ENCODE peak calls at places on chromosomes 1 and 21, in nine cellular contexts. E is neural crest cell; I is lower leg skin; V is mammary epithelial cell; B is spleen; Q is body of pancreas; U is CD4-positive, alpha-beta T cell; K is CD8-positive, alpha-beta T cell; J is mucosa of descending colon. C is an unnamed sample.

GRCh38 chr1:24931481-24932221 is 1.6 kb upstream of the RUNX3 start:
- DNase-seq in K (no peak), B (peak), I (no peak), V (no peak), E (no peak), U (no peak), Q (no peak), J (no peak), C (no peak)

GRCh38 chr1:154957258-154957657 is 1.4 kb upstream of the PBXIP1 start:
- DNase-seq in K (no peak), I (no peak), Q (no peak), U (no peak), V (no peak), J (peak), B (peak), E (no peak), C (peak)

GRCh38 chr21:44958471-44959191 is 18.8 kb downstream of the SLX9 start:
- DNase-seq in K (no peak), J (no peak), V (no peak), U (no peak), E (peak), I (peak), B (peak), Q (peak), C (peak)

GRCh38 chr21:44089001-44089911 is 17.9 kb upstream of the PWP2 start:
- DNase-seq in J (peak), B (peak), E (no peak), K (peak), V (no peak), Q (peak), I (no peak), U (peak), C (peak)

GRCh38 chr1:18956189-18957135 is at the start of gene IFFO2:
- DNase-seq in Q (peak), K (peak), B (peak), V (peak), J (peak), E (peak), U (peak), I (peak), C (peak)

GRCh38 chr1:171422489-171422888 is 62.8 kb upstream of the PRRC2C start:
- DNase-seq in K (no peak), I (no peak), U (no peak), E (no peak), B (no peak), Q (no peak), V (peak), J (no peak), C (no peak)

GRCh38 chr1:61221642-61222041 is 139.3 kb downstream of the NFIA start:
- DNase-seq in E (no peak), B (no peak), Q (no peak), U (no peak), K (no peak), V (no peak), J (no peak), I (no peak), C (no peak)

GRCh38 chr1:246155923-246156322 is 351.2 kb downstream of the SMYD3 start:
- DNase-seq in U (no peak), B (no peak), K (no peak), Q (no peak), V (no peak), I (no peak), E (no peak), J (no peak), C (no peak)

GRCh38 chr1:212089560-212090163 is 54.1 kb downstream of the DTL start:
- DNase-seq in K (no peak), I (no peak), Q (no peak), J (no peak), E (no peak), B (no peak), V (no peak), U (no peak), C (no peak)

GRCh38 chr1:236020359-236021000 is 44.4 kb downstream of the NID1 start:
- DNase-seq in V (no peak), I (peak), U (no peak), Q (no peak), J (no peak), E (no peak), K (no peak), B (no peak), C (no peak)

GRCh38 chr1:235583511-235584001 is 66.0 kb downstream of the GNG4 start:
- DNase-seq in K (no peak), I (no peak), V (peak), E (no peak), Q (no peak), B (peak), U (no peak), J (no peak), C (no peak)

GRCh38 chr1:84073266-84073665 is 70.8 kb upstream of the PRKACB start:
- DNase-seq in K (no peak), E (no peak), V (no peak), J (no peak), B (no peak), I (no peak), U (no peak), Q (no peak), C (no peak)

GRCh38 chr1:223253916-223254315 is 110.1 kb downstream of the SUSD4 start:
- DNase-seq in I (no peak), Q (no peak), V (no peak), E (no peak), U (no peak), J (no peak), B (no peak), K (no peak), C (no peak)

GRCh38 chr1:12722626-12723025 is 6.7 kb downstream of the AADACL3 start:
- DNase-seq in U (no peak), K (no peak), E (no peak), V (no peak), B (no peak), I (no peak), Q (no peak), J (no peak), C (no peak)

GRCh38 chr21:25039461-25040380 is 567.6 kb downstream of the MRPL39 start:
- DNase-seq in I (no peak), J (no peak), V (no peak), Q (no peak), E (no peak), B (no peak), K (no peak), U (no peak), C (no peak)

GRCh38 chr1:44511363-44511762 is 106.3 kb downstream of the RNF220 start:
- DNase-seq in V (no peak), I (no peak), E (no peak), B (no peak), K (no peak), J (no peak), U (no peak), Q (no peak), C (no peak)

GRCh38 chr21:45981641-45982255 is at the start of gene COL6A1:
- DNase-seq in I (peak), K (no peak), B (peak), Q (peak), E (peak), V (peak), J (peak), U (peak), C (no peak)

GRCh38 chr1:93672069-93672468 is 9.6 kb downstream of the BCAR3 start:
- DNase-seq in U (no peak), J (peak), I (no peak), K (no peak), V (peak), B (no peak), Q (peak), E (no peak), C (no peak)

GRCh38 chr1:35576061-35576765 is 3.1 kb downstream of the TFAP2E start:
- DNase-seq in E (no peak), I (no peak), U (no peak), K (no peak), J (no peak), V (no peak), B (peak), Q (no peak), C (no peak)

GRCh38 chr1:32957017-32957416 is 7.6 kb downstream of the RNF19B start:
- DNase-seq in Q (no peak), K (no peak), V (no peak), E (no peak), J (no peak), U (no peak), B (no peak), I (no peak), C (no peak)

GRCh38 chr1:32948905-32949304 is 15.7 kb downstream of the RNF19B start:
- DNase-seq in V (no peak), E (no peak), J (no peak), K (no peak), Q (peak), U (no peak), I (no peak), B (no peak), C (no peak)

GRCh38 chr1:32954183-32954582 is 10.4 kb downstream of the RNF19B start:
- DNase-seq in K (no peak), V (peak), E (no peak), B (no peak), U (no peak), I (no peak), J (no peak), Q (no peak), C (no peak)

GRCh38 chr1:32949519-32949918 is 15.1 kb downstream of the RNF19B start:
- DNase-seq in U (no peak), K (no peak), I (no peak), J (no peak), V (no peak), E (no peak), Q (peak), B (no peak), C (no peak)

GRCh38 chr1:32953495-32953894 is 11.1 kb downstream of the RNF19B start:
- DNase-seq in U (no peak), K (no peak), J (no peak), I (no peak), E (no peak), B (no peak), V (peak), Q (no peak), C (no peak)
- TF ChIP-seq CTCF in U (no peak), K (no peak), J (no peak), I (no peak), E (no peak), B (no peak), V (no peak), Q (no peak), C (no peak)

DNA sequence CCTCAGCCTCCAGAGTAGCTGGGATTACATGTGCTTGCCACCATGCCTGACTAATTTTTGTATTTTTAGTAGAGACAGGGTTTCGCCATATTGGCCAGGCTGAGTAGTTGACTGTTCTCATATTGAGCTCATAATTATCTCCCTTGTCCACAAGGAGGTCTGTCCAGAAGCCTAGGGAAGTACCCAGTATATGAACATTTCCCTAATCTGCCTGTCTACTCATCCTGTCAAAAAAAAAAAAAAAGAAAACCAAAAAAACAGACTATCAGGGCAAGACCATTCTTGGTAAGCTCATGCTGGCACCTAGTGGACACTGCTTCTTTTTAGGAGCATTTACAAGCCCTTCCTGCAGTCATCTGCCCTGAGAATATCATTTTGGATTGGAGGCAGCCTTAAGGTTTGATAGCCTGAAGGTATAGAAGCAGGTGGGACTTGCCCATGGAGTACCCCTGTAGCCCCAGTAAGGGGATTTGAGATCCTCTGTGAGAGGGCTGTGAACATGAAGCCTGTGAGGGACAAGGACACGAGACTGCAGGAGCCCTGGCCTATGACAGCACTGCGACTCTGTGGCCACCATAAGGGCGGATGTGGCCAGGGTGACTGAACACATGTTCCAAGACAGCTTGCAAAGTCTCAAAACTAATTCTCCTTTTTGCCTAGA is 10.8 kb upstream of the DUSP12 start:
- DNase-seq in B (peak), Q (peak), V (peak), K (peak), J (peak), I (no peak), U (peak), E (no peak), C (no peak)
- TF ChIP-seq CTCF in B (peak), Q (peak), V (peak), K (peak), J (no peak), I (no peak), U (peak), E (peak), C (peak)

DNA sequence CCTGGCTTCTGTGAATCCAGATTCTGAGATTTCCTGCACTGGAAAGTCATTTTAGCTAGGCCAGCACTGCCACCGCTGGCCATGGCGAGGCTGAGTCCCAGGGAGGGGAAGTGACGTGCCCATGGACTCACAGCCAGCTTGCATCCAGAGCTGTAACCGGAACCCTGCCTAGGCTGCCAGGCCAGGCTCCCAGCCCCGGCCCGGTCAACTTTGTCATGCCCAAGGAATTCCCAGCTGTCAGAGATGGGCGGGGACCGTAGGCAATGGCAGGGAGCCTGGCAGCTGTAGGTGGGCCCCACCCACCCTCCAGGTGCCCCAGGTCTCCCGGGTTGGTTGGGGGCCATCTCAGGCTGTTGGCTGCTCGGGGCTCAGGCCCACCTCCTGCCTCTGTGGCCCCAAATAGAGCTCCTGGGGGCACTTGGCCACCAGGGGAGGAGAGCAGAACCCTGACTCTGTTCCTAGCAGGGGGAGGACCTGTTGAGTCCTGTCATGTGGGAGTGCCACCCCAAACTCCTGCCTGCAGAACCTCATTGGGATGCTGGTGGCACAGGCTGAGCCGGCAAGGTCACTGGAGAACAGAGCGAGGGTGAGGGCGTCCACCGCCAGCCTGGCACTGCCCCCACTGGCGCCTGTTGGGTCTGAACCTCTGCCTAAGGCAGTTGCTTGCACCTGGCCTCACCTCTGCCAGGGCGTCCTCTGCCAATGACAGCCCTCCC is 57.8 kb downstream of the FOXO6 start:
- DNase-seq in B (peak), V (peak), J (peak), U (no peak), I (peak), Q (peak), E (no peak), K (no peak), C (no peak)
- TF ChIP-seq CTCF in B (no peak), V (no peak), J (no peak), U (no peak), I (no peak), Q (peak), E (no peak), K (no peak), C (peak)

DNA sequence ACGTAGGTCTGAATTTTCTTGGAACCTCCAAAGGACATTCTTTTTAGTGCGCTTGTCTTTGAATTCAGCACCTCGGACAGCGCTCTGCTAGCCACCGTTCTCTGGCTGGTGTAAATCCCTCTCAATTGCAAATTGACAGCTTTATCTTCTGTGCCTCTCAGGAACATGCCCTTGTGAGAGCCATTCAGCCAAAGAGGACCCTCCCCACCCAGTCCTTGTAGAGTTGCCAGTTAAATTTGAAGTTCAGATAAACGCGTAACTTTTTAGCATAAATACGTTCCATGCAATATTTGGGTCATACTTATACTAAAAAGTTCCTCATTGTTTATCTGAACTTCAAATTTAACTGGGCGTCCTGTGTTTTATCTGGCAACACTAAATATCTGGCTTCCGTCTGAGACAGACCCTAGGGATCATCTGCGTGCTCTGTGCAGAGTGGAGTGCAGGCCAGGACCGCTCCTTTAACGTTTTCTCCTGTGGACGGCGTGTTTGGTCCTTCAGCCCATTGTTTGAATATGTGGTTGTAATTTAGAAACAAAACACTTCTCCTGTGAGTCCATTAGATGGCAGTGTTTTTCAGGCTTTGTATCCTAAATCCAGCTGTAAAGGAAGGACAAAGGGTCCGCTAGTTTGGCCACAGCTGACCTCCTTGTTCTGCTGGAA is 7.0 kb downstream of the KCNAB2 start:
- DNase-seq in U (peak), I (peak), J (peak), K (peak), V (peak), Q (peak), B (no peak), E (peak), C (no peak)
- TF ChIP-seq CTCF in U (peak), I (no peak), J (no peak), K (no peak), V (peak), Q (peak), B (peak), E (peak), C (peak)

DNA sequence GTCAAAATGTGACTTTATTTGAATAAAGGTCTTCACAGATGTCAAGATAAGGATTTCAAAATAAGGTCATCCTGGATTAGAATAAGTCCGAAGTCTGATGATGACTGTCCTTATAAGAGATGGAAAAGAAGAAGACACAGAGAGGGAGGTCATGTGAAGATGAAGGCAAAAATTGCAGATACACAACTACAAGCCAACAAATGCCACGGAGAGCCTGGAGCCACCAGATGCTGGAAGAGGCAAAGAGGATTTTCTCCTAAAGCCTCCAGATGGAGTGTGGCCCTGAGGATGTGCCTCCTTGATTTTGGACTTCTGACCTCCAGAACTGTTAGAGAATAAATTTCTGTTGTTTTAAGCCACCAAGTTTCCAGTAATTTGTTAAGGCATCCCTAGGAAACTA is 31.2 kb downstream of the SLAMF1 start:
- DNase-seq in U (no peak), K (no peak), Q (no peak), B (no peak), I (no peak), J (no peak), E (no peak), V (no peak), C (no peak)
- TF ChIP-seq CTCF in U (no peak), K (no peak), Q (no peak), B (no peak), I (no peak), J (no peak), E (no peak), V (no peak), C (no peak)

GRCh38 chr1:88549536-88549935 is 134.5 kb upstream of the PKN2 start:
- DNase-seq in J (no peak), B (no peak), Q (no peak), K (no peak), U (no peak), I (no peak), E (no peak), V (no peak), C (no peak)
- TF ChIP-seq CTCF in J (no peak), B (no peak), Q (no peak), K (no peak), U (no peak), I (no peak), E (peak), V (peak), C (peak)

GRCh38 chr1:109687641-109688499 is at the start of gene GSTM1:
- DNase-seq in U (peak), Q (peak), K (no peak), B (peak), J (peak), V (peak), E (peak), I (no peak), C (no peak)
- TF ChIP-seq CTCF in U (peak), Q (no peak), K (no peak), B (no peak), J (no peak), V (no peak), E (no peak), I (no peak), C (peak)

GRCh38 chr1:244605835-244606234 is 47.1 kb upstream of the DESI2 start:
- DNase-seq in J (no peak), I (no peak), Q (no peak), K (no peak), E (no peak), V (no peak), B (no peak), U (no peak), C (no peak)

GRCh38 chr1:244601336-244601735 is 51.6 kb upstream of the DESI2 start:
- DNase-seq in Q (no peak), I (no peak), J (no peak), K (no peak), V (no peak), B (no peak), U (no peak), E (no peak), C (no peak)

GRCh38 chr1:244599937-244600350 is 53.0 kb upstream of the DESI2 start:
- DNase-seq in I (peak), U (peak), J (no peak), Q (peak), K (no peak), V (peak), B (no peak), E (no peak), C (no peak)

GRCh38 chr1:244598611-244599010 is 54.3 kb upstream of the DESI2 start:
- DNase-seq in E (no peak), Q (no peak), U (no peak), I (no peak), K (no peak), V (no peak), B (no peak), J (no peak), C (no peak)

DNA sequence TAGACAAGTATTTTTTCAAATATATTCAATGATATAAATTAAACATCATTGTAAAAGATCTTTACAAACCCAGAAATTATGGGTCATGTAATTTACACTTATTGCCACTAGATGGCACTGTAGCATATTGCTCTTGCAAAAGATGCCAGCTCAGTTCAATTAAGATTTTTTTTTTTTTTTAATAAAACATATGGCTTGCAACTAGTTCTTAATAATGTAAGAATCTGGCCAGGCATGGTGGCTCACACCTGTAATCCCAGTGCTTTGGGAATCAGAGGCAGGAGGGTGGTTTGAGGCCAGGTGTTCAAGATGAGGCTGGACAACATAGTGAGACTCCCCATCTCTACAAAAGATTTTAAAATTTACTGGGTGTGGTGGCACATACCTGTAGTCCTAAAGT is 49.4 kb upstream of the DESI2 start:
- DNase-seq in I (no peak), K (no peak), V (peak), U (no peak), E (no peak), J (no peak), B (no peak), Q (no peak), C (no peak)
- TF ChIP-seq CTCF in I (no peak), K (peak), V (peak), U (peak), E (peak), J (peak), B (peak), Q (peak), C (peak)

C was measured in chondrocyte.